ENCODE peak calls at places on chromosomes 11 and 22, in six cellular contexts. C, D, A, H, V and N are unnamed samples.

GRCh38 chr11:33543823-33544222 is 156.8 kb downstream of the C11orf91 start:
- DNase-seq in C (no peak), D (peak; percentile 33), A (no peak), H (no peak), V (no peak), N (no peak)

GRCh38 chr11:72683782-72684200 is 9.6 kb upstream of the PDE2A start:
- DNase-seq in C (peak; percentile 37), D (no peak), A (peak; percentile 66), H (peak; percentile 81), V (peak; percentile 51), N (peak; percentile 80)

GRCh38 chr22:48845356-48845936 is 982.2 kb downstream of the BRD1 start:
- DNase-seq in C (no peak), D (no peak), A (no peak), H (no peak), V (no peak), N (no peak)

GRCh38 chr11:112759418-112759817 is 201.8 kb upstream of the NCAM1 start:
- DNase-seq in C (no peak), D (no peak), A (no peak), H (no peak), V (no peak), N (no peak)

GRCh38 chr11:34493468-34493867 is 20.1 kb downstream of the ELF5 start:
- DNase-seq in C (no peak), D (no peak), A (no peak), H (no peak), V (no peak), N (no peak)

GRCh38 chr11:742156-742546 is 5.1 kb upstream of the TALDO1 start:
- DNase-seq in C (no peak), D (no peak), A (no peak), H (no peak), V (no peak), N (no peak)

GRCh38 chr11:1864216-1864615 is 11.3 kb downstream of the LSP1 start:
- DNase-seq in C (no peak), D (peak; percentile 13), A (no peak), H (no peak), V (no peak), N (no peak)

GRCh38 chr11:71998649-71999310 is at the start of gene IL18BP:
- DNase-seq in C (no peak), D (no peak), A (no peak), H (no peak), V (no peak), N (peak; percentile 63)

GRCh38 chr22:17706451-17706900 is 67.8 kb downstream of the BID start:
- DNase-seq in C (no peak), D (peak; percentile 98), A (no peak), H (no peak), V (peak; percentile 70), N (no peak)

GRCh38 chr11:63573881-63574855 is 11.0 kb upstream of the PLAAT2 start:
- DNase-seq in C (no peak), D (peak; percentile 90), A (no peak), H (no peak), V (peak; percentile 78), N (no peak)

GRCh38 chr11:66221726-66222236 is 46.7 kb upstream of the RAB1B start:
- DNase-seq in C (no peak), D (peak; percentile 31), A (no peak), H (no peak), V (no peak), N (peak; percentile 22)